ENCODE peak calls at places on chromosome 17, in five cellular contexts. B is tibial artery, E is germinal center, A is Calu3, I is fibroblast of the conjunctiva. V is an unnamed sample.

GRCh38 chr17:63531022-63531965 is 8.1 kb downstream of the KCNH6 start:
- DNase-seq in A (no peak), E (no peak), I (no peak), B (no peak), V (peak; percentile 27)

GRCh38 chr17:16999931-17000625 is 28.2 kb upstream of the TNFRSF13B start:
- DNase-seq in E (no peak), B (no peak), I (no peak), A (no peak), V (no peak)

GRCh38 chr17:29757788-29758187 is 135.1 kb upstream of the CORO6 start:
- DNase-seq in I (no peak), A (no peak), B (no peak), E (no peak), V (no peak)

GRCh38 chr17:19771971-19772630 is 24.0 kb upstream of the ALDH3A1 start:
- DNase-seq in A (no peak), E (no peak), I (no peak), B (no peak), V (no peak)

GRCh38 chr17:39867084-39867890 is 715 bp upstream of the ZPBP2 start:
- DNase-seq in B (no peak), E (peak; percentile 14), I (no peak), A (peak; percentile 73), V (no peak)

GRCh38 chr17:41392278-41392677 is 5.1 kb downstream of the KRT31 start:
- DNase-seq in B (no peak), A (no peak), I (no peak), E (no peak), V (no peak)

GRCh38 chr17:12709063-12709462 is 43.4 kb downstream of the MYOCD start:
- DNase-seq in B (no peak), E (no peak), A (no peak), I (no peak), V (no peak)

GRCh38 chr17:64781013-64781392 is 118.9 kb upstream of the SMURF2 start:
- DNase-seq in I (no peak), E (no peak), A (no peak), B (no peak), V (peak; percentile 21)

GRCh38 chr17:50466371-50467113 is 2.1 kb downstream of the CHAD start:
- DNase-seq in E (no peak), B (no peak), I (no peak), A (no peak), V (no peak)

GRCh38 chr17:680554-680953 is 34.1 kb downstream of the VPS53 start:
- DNase-seq in E (no peak), A (no peak), I (no peak), B (no peak), V (no peak)

GRCh38 chr17:60969500-60970037 is 291.9 kb downstream of the BCAS3 start:
- DNase-seq in A (no peak), B (no peak), I (no peak), E (no peak), V (no peak)

GRCh38 chr17:28811594-28812135 is 30.9 kb downstream of the FAM222B start:
- DNase-seq in I (no peak), E (no peak), B (no peak), A (peak; percentile 46), V (no peak)

GRCh38 chr17:70110443-70110880 is 35.4 kb downstream of the KCNJ16 start:
- DNase-seq in I (no peak), E (no peak), B (no peak), A (no peak), V (no peak)

GRCh38 chr17:4488989-4489595 is 9.6 kb upstream of the SPNS2 start:
- DNase-seq in E (no peak), B (no peak), I (no peak), A (no peak), V (no peak)

GRCh38 chr17:17757391-17757791 is 76.1 kb downstream of the RAI1 start:
- DNase-seq in I (no peak), A (no peak), B (no peak), E (peak; percentile 64), V (no peak)

GRCh38 chr17:72985882-72986720 is 106.4 kb downstream of the SLC39A11 start:
- DNase-seq in B (peak; percentile 62), A (peak; percentile 55), I (peak; percentile 55), E (peak; percentile 87), V (peak; percentile 62)

GRCh38 chr17:4229627-4230026 is 34.2 kb downstream of the ANKFY1 start:
- DNase-seq in I (no peak), A (no peak), B (peak; percentile 78), E (no peak), V (peak; percentile 43)

GRCh38 chr17:45325810-45326209 is 9.0 kb upstream of the MAP3K14 start:
- DNase-seq in B (no peak), A (no peak), I (no peak), E (no peak), V (peak; percentile 23)

GRCh38 chr17:76371656-76372628 is 12.5 kb upstream of the SPHK1 start:
- DNase-seq in I (peak; percentile 72), B (no peak), A (no peak), E (no peak), V (no peak)

GRCh38 chr17:5555254-5555653 is 29.1 kb downstream of the NLRP1 start:
- DNase-seq in I (no peak), E (no peak), B (no peak), A (no peak), V (no peak)

GRCh38 chr17:64198711-64199110 is 64.3 kb downstream of the TEX2 start:
- DNase-seq in E (no peak), B (no peak), I (no peak), A (no peak), V (no peak)

GRCh38 chr17:79907855-79908254 is 68.6 kb upstream of the CBX4 start:
- DNase-seq in E (no peak), A (no peak), I (no peak), B (no peak), V (no peak)

GRCh38 chr17:83079340-83079747 is at the start of gene METRNL:
- DNase-seq in A (peak; percentile 78), E (peak; percentile 90), I (peak; percentile 26), B (peak; percentile 72), V (peak; percentile 80)

V was measured in pancreas.